ENCODE peak calls at places on chromosomes 13 and 19, in seven cellular contexts. K is activated effector memory CD4-positive, alpha-beta T cell treated with Interleukin-2 at 50 U/mL for 16 hours; Q is T-helper 1 cell; Y is nephron progenitor cell; I is smooth muscle cell of the brain vasculature; P is stimulated activated CD4-positive, alpha-beta T cell treated with anti-CD3 and anti-CD28 coated beads, Interleukin-4, amount 100 ng/mL, for 24 hours; T is fibroblast of lung. D is an unnamed sample.
A peak's percentile ranks its signal among the peaks of the same experiment; 100 is the strongest.

GRCh38 chr19:31499826-31500539 is 150.7 kb upstream of the TSHZ3 start:
- DNase-seq in K (no peak), Q (no peak), Y (no peak), I (no peak), P (no peak), T (no peak), D (no peak)

GRCh38 chr13:35716186-35716585 is 239.7 kb upstream of the MAB21L1 start:
- DNase-seq in K (no peak), Q (no peak), Y (no peak), I (no peak), P (no peak), T (peak; percentile 55), D (no peak)

GRCh38 chr13:95087746-95088305 is 213.4 kb downstream of the ABCC4 start:
- DNase-seq in K (no peak), Q (no peak), Y (no peak), I (no peak), P (no peak), T (peak; percentile 37), D (no peak)

GRCh38 chr13:59829690-59830089 is 334.0 kb downstream of the DIAPH3 start:
- DNase-seq in K (no peak), Q (no peak), Y (no peak), I (no peak), P (no peak), T (no peak), D (no peak)

GRCh38 chr13:33679658-33680012 is 138.3 kb upstream of the RFC3 start:
- DNase-seq in K (no peak), Q (no peak), Y (no peak), I (no peak), P (no peak), T (no peak), D (no peak)

GRCh38 chr13:105665284-105665683 is 870.2 kb downstream of the EFNB2 start:
- DNase-seq in K (no peak), Q (no peak), Y (no peak), I (no peak), P (no peak), T (no peak), D (no peak)

GRCh38 chr13:100298691-100299090 is 209.8 kb downstream of the PCCA start:
- DNase-seq in K (no peak), Q (no peak), Y (no peak), I (no peak), P (no peak), T (no peak), D (no peak)

GRCh38 chr19:55497777-55498176 is 9.5 kb downstream of the SSC5D start:
- DNase-seq in K (no peak), Q (no peak), Y (no peak), I (no peak), P (no peak), T (no peak), D (no peak)

GRCh38 chr13:99398916-99399622 is 91.9 kb upstream of the GPR183 start:
- DNase-seq in K (no peak), Q (no peak), Y (no peak), I (no peak), P (no peak), T (no peak), D (no peak)

GRCh38 chr13:54185785-54186184 is 1157.2 kb downstream of the OLFM4 start:
- DNase-seq in K (no peak), Q (no peak), Y (peak; percentile 26), I (no peak), P (no peak), T (no peak), D (no peak)

GRCh38 chr19:19134687-19135158 is 3.6 kb downstream of the TMEM161A start:
- DNase-seq in K (peak; percentile 15), Q (no peak), Y (peak; percentile 54), I (no peak), P (peak; percentile 34), T (no peak), D (no peak)

GRCh38 chr13:91690944-91691343 is 292.5 kb downstream of the GPC5 start:
- DNase-seq in K (no peak), Q (no peak), Y (no peak), I (no peak), P (no peak), T (no peak), D (no peak)

GRCh38 chr19:4521170-4521887 is 3.0 kb upstream of the PLIN4 start:
- DNase-seq in K (no peak), Q (no peak), Y (no peak), I (no peak), P (no peak), T (no peak), D (no peak)

GRCh38 chr19:7512400-7512851 is 3.5 kb upstream of the ZNF358 start:
- DNase-seq in K (no peak), Q (no peak), Y (no peak), I (no peak), P (no peak), T (no peak), D (no peak)

GRCh38 chr13:48730971-48731658 is 77.4 kb downstream of the CYSLTR2 start:
- DNase-seq in K (no peak), Q (peak; percentile 16), Y (no peak), I (no peak), P (no peak), T (peak; percentile 69), D (no peak)

GRCh38 chr13:84455143-84455905 is 573.0 kb upstream of the SLITRK1 start:
- DNase-seq in K (no peak), Q (no peak), Y (no peak), I (no peak), P (no peak), T (no peak), D (no peak)

GRCh38 chr13:30863796-30864195 is 42.3 kb upstream of the MEDAG start:
- DNase-seq in K (no peak), Q (no peak), Y (no peak), I (no peak), P (no peak), T (no peak), D (no peak)

GRCh38 chr19:48540110-48540509 is 11.9 kb upstream of the SULT2B1 start:
- DNase-seq in K (no peak), Q (no peak), Y (no peak), I (no peak), P (no peak), T (no peak), D (no peak)

GRCh38 chr19:7287716-7288115 is 6.5 kb downstream of the INSR start:
- DNase-seq in K (no peak), Q (no peak), Y (no peak), I (no peak), P (no peak), T (no peak), D (no peak)

GRCh38 chr19:45681391-45682015 is 10.2 kb downstream of the SNRPD2 start:
- DNase-seq in K (peak; percentile 84), Q (peak; percentile 91), Y (peak; percentile 85), I (peak; percentile 40), P (peak; percentile 84), T (peak; percentile 62), D (no peak)

GRCh38 chr13:84812789-84813188 is 930.5 kb upstream of the SLITRK1 start:
- DNase-seq in K (no peak), Q (no peak), Y (no peak), I (no peak), P (no peak), T (no peak), D (no peak)

GRCh38 chr13:68056816-68057710 is 826.9 kb upstream of the PCDH9 start:
- DNase-seq in K (no peak), Q (no peak), Y (no peak), I (peak; percentile 17), P (no peak), T (peak; percentile 24), D (no peak)

GRCh38 chr19:46000497-46001246 is 5.4 kb downstream of the CCDC61 start:
- DNase-seq in K (peak; percentile 69), Q (peak; percentile 74), Y (peak; percentile 52), I (no peak), P (peak; percentile 59), T (no peak), D (no peak)

GRCh38 chr13:92967923-92968322 is 258.7 kb upstream of the GPC6 start:
- DNase-seq in K (no peak), Q (no peak), Y (no peak), I (no peak), P (no peak), T (no peak), D (no peak)

GRCh38 chr13:57044910-57045309 is 95.8 kb upstream of the PRR20A start:
- DNase-seq in K (no peak), Q (no peak), Y (no peak), I (no peak), P (no peak), T (no peak), D (no peak)